ENCODE peak calls at places on chromosomes 5 and 9, in eight cellular contexts. One of them, this sample, is unnamed.
A peak's percentile ranks its signal among the peaks of the same experiment; 100 is the strongest.

GRCh38 chr5:67142816-67143215 is 53.8 kb downstream of the CD180 start:
- DNase-seq in DMS153: peak; percentile 35
- DNase-seq in heart left ventricle: no peak
- DNase-seq in nephron progenitor cell: no peak
- DNase-seq in NCI-H1105: no peak
- DNase-seq in CD4-positive, CD25-positive, alpha-beta regulatory T cell: no peak
- DNase-seq in activated CD8-positive, alpha-beta T cell treated with anti-CD3 and anti-CD28 coated beads, Interleukin-2, amount 10 ng/mL, durations not matched to agents 7 days and 5 days: no peak
- DNase-seq in T-helper 1 cell: no peak
- DNase-seq in this sample: no peak

GRCh38 chr9:79765466-79765865 is 193.7 kb downstream of the TLE4 start:
- DNase-seq in DMS153: no peak
- DNase-seq in heart left ventricle: no peak
- DNase-seq in nephron progenitor cell: no peak
- DNase-seq in NCI-H1105: no peak
- DNase-seq in CD4-positive, CD25-positive, alpha-beta regulatory T cell: no peak
- DNase-seq in activated CD8-positive, alpha-beta T cell treated with anti-CD3 and anti-CD28 coated beads, Interleukin-2, amount 10 ng/mL, durations not matched to agents 7 days and 5 days: no peak
- DNase-seq in T-helper 1 cell: no peak
- DNase-seq in this sample: no peak

GRCh38 chr5:176466245-176466871 is 18.2 kb downstream of the FAF2 start:
- DNase-seq in DMS153: no peak
- DNase-seq in heart left ventricle: no peak
- DNase-seq in nephron progenitor cell: no peak
- DNase-seq in NCI-H1105: no peak
- DNase-seq in CD4-positive, CD25-positive, alpha-beta regulatory T cell: no peak
- DNase-seq in activated CD8-positive, alpha-beta T cell treated with anti-CD3 and anti-CD28 coated beads, Interleukin-2, amount 10 ng/mL, durations not matched to agents 7 days and 5 days: no peak
- DNase-seq in T-helper 1 cell: no peak
- DNase-seq in this sample: peak; percentile 86

GRCh38 chr5:173329370-173330150 is 1.3 kb upstream of the STC2 start:
- DNase-seq in DMS153: no peak
- DNase-seq in heart left ventricle: no peak
- DNase-seq in nephron progenitor cell: peak; percentile 71
- DNase-seq in NCI-H1105: peak; percentile 28
- DNase-seq in CD4-positive, CD25-positive, alpha-beta regulatory T cell: no peak
- DNase-seq in activated CD8-positive, alpha-beta T cell treated with anti-CD3 and anti-CD28 coated beads, Interleukin-2, amount 10 ng/mL, durations not matched to agents 7 days and 5 days: peak; percentile 77
- DNase-seq in T-helper 1 cell: peak; percentile 75
- DNase-seq in this sample: peak; percentile 78

GRCh38 chr5:143986567-143987242 is 174.7 kb downstream of the HMHB1 start:
- DNase-seq in DMS153: no peak
- DNase-seq in heart left ventricle: no peak
- DNase-seq in nephron progenitor cell: no peak
- DNase-seq in NCI-H1105: no peak
- DNase-seq in CD4-positive, CD25-positive, alpha-beta regulatory T cell: no peak
- DNase-seq in activated CD8-positive, alpha-beta T cell treated with anti-CD3 and anti-CD28 coated beads, Interleukin-2, amount 10 ng/mL, durations not matched to agents 7 days and 5 days: no peak
- DNase-seq in T-helper 1 cell: no peak
- DNase-seq in this sample: peak; percentile 76

GRCh38 chr5:42592401-42592800 is 164.2 kb upstream of the CCDC152 start:
- DNase-seq in DMS153: no peak
- DNase-seq in heart left ventricle: no peak
- DNase-seq in nephron progenitor cell: no peak
- DNase-seq in NCI-H1105: no peak
- DNase-seq in CD4-positive, CD25-positive, alpha-beta regulatory T cell: no peak
- DNase-seq in activated CD8-positive, alpha-beta T cell treated with anti-CD3 and anti-CD28 coated beads, Interleukin-2, amount 10 ng/mL, durations not matched to agents 7 days and 5 days: no peak
- DNase-seq in T-helper 1 cell: no peak
- DNase-seq in this sample: no peak

GRCh38 chr9:107606149-107606790 is 116.7 kb upstream of the KLF4 start:
- DNase-seq in DMS153: no peak
- DNase-seq in heart left ventricle: no peak
- DNase-seq in nephron progenitor cell: no peak
- DNase-seq in NCI-H1105: no peak
- DNase-seq in CD4-positive, CD25-positive, alpha-beta regulatory T cell: no peak
- DNase-seq in activated CD8-positive, alpha-beta T cell treated with anti-CD3 and anti-CD28 coated beads, Interleukin-2, amount 10 ng/mL, durations not matched to agents 7 days and 5 days: no peak
- DNase-seq in T-helper 1 cell: no peak
- DNase-seq in this sample: no peak

GRCh38 chr5:73388371-73388684 is 60.2 kb downstream of the FOXD1 start:
- DNase-seq in DMS153: no peak
- DNase-seq in heart left ventricle: no peak
- DNase-seq in nephron progenitor cell: no peak
- DNase-seq in NCI-H1105: no peak
- DNase-seq in CD4-positive, CD25-positive, alpha-beta regulatory T cell: no peak
- DNase-seq in activated CD8-positive, alpha-beta T cell treated with anti-CD3 and anti-CD28 coated beads, Interleukin-2, amount 10 ng/mL, durations not matched to agents 7 days and 5 days: no peak
- DNase-seq in T-helper 1 cell: no peak
- DNase-seq in this sample: no peak

GRCh38 chr5:146340260-146341081 is 1.8 kb downstream of the POU4F3 start:
- DNase-seq in DMS153: no peak
- DNase-seq in heart left ventricle: peak; percentile 55
- DNase-seq in nephron progenitor cell: peak; percentile 92
- DNase-seq in NCI-H1105: no peak
- DNase-seq in CD4-positive, CD25-positive, alpha-beta regulatory T cell: peak; percentile 10
- DNase-seq in activated CD8-positive, alpha-beta T cell treated with anti-CD3 and anti-CD28 coated beads, Interleukin-2, amount 10 ng/mL, durations not matched to agents 7 days and 5 days: peak; percentile 70
- DNase-seq in T-helper 1 cell: peak; percentile 23
- DNase-seq in this sample: peak; percentile 87

GRCh38 chr9:77402286-77402685 is 225.0 kb downstream of the VPS13A start:
- DNase-seq in DMS153: no peak
- DNase-seq in heart left ventricle: no peak
- DNase-seq in nephron progenitor cell: no peak
- DNase-seq in NCI-H1105: no peak
- DNase-seq in CD4-positive, CD25-positive, alpha-beta regulatory T cell: no peak
- DNase-seq in activated CD8-positive, alpha-beta T cell treated with anti-CD3 and anti-CD28 coated beads, Interleukin-2, amount 10 ng/mL, durations not matched to agents 7 days and 5 days: no peak
- DNase-seq in T-helper 1 cell: no peak
- DNase-seq in this sample: peak; percentile 54

GRCh38 chr5:179401-179800 is 11.9 kb upstream of the LRRC14B start:
- DNase-seq in DMS153: no peak
- DNase-seq in heart left ventricle: no peak
- DNase-seq in nephron progenitor cell: no peak
- DNase-seq in NCI-H1105: no peak
- DNase-seq in CD4-positive, CD25-positive, alpha-beta regulatory T cell: no peak
- DNase-seq in activated CD8-positive, alpha-beta T cell treated with anti-CD3 and anti-CD28 coated beads, Interleukin-2, amount 10 ng/mL, durations not matched to agents 7 days and 5 days: no peak
- DNase-seq in T-helper 1 cell: no peak
- DNase-seq in this sample: no peak

GRCh38 chr9:106675780-106676179 is 187.2 kb upstream of the ZNF462 start:
- DNase-seq in DMS153: no peak
- DNase-seq in heart left ventricle: peak; percentile 40
- DNase-seq in nephron progenitor cell: no peak
- DNase-seq in NCI-H1105: no peak
- DNase-seq in CD4-positive, CD25-positive, alpha-beta regulatory T cell: no peak
- DNase-seq in activated CD8-positive, alpha-beta T cell treated with anti-CD3 and anti-CD28 coated beads, Interleukin-2, amount 10 ng/mL, durations not matched to agents 7 days and 5 days: no peak
- DNase-seq in T-helper 1 cell: no peak
- DNase-seq in this sample: no peak

GRCh38 chr5:60382761-60383160 is 317.2 kb downstream of the DEPDC1B start:
- DNase-seq in DMS153: no peak
- DNase-seq in heart left ventricle: no peak
- DNase-seq in nephron progenitor cell: no peak
- DNase-seq in NCI-H1105: no peak
- DNase-seq in CD4-positive, CD25-positive, alpha-beta regulatory T cell: no peak
- DNase-seq in activated CD8-positive, alpha-beta T cell treated with anti-CD3 and anti-CD28 coated beads, Interleukin-2, amount 10 ng/mL, durations not matched to agents 7 days and 5 days: no peak
- DNase-seq in T-helper 1 cell: no peak
- DNase-seq in this sample: peak; percentile 69

GRCh38 chr5:175517824-175518450 is 39.6 kb downstream of the SFXN1 start:
- DNase-seq in DMS153: no peak
- DNase-seq in heart left ventricle: no peak
- DNase-seq in nephron progenitor cell: no peak
- DNase-seq in NCI-H1105: no peak
- DNase-seq in CD4-positive, CD25-positive, alpha-beta regulatory T cell: no peak
- DNase-seq in activated CD8-positive, alpha-beta T cell treated with anti-CD3 and anti-CD28 coated beads, Interleukin-2, amount 10 ng/mL, durations not matched to agents 7 days and 5 days: peak; percentile 71
- DNase-seq in T-helper 1 cell: peak; percentile 79
- DNase-seq in this sample: peak; percentile 48

GRCh38 chr9:16718952-16719351 is 151.5 kb downstream of the BNC2 start:
- DNase-seq in DMS153: no peak
- DNase-seq in heart left ventricle: no peak
- DNase-seq in nephron progenitor cell: no peak
- DNase-seq in NCI-H1105: no peak
- DNase-seq in CD4-positive, CD25-positive, alpha-beta regulatory T cell: no peak
- DNase-seq in activated CD8-positive, alpha-beta T cell treated with anti-CD3 and anti-CD28 coated beads, Interleukin-2, amount 10 ng/mL, durations not matched to agents 7 days and 5 days: no peak
- DNase-seq in T-helper 1 cell: no peak
- DNase-seq in this sample: no peak

GRCh38 chr9:32579706-32580331 is 6.9 kb upstream of the NDUFB6 start:
- DNase-seq in DMS153: peak; percentile 22
- DNase-seq in heart left ventricle: peak; percentile 41
- DNase-seq in nephron progenitor cell: peak; percentile 84
- DNase-seq in NCI-H1105: peak; percentile 46
- DNase-seq in CD4-positive, CD25-positive, alpha-beta regulatory T cell: peak; percentile 77
- DNase-seq in activated CD8-positive, alpha-beta T cell treated with anti-CD3 and anti-CD28 coated beads, Interleukin-2, amount 10 ng/mL, durations not matched to agents 7 days and 5 days: peak; percentile 83
- DNase-seq in T-helper 1 cell: peak; percentile 47
- DNase-seq in this sample: peak; percentile 84

GRCh38 chr5:176612008-176612407 is 2.1 kb upstream of the GPRIN1 start:
- DNase-seq in DMS153: no peak
- DNase-seq in heart left ventricle: no peak
- DNase-seq in nephron progenitor cell: no peak
- DNase-seq in NCI-H1105: no peak
- DNase-seq in CD4-positive, CD25-positive, alpha-beta regulatory T cell: no peak
- DNase-seq in activated CD8-positive, alpha-beta T cell treated with anti-CD3 and anti-CD28 coated beads, Interleukin-2, amount 10 ng/mL, durations not matched to agents 7 days and 5 days: no peak
- DNase-seq in T-helper 1 cell: no peak
- DNase-seq in this sample: no peak

GRCh38 chr5:127925916-127926315 is 157.7 kb upstream of the SLC12A2 start:
- DNase-seq in DMS153: no peak
- DNase-seq in heart left ventricle: no peak
- DNase-seq in nephron progenitor cell: no peak
- DNase-seq in NCI-H1105: no peak
- DNase-seq in CD4-positive, CD25-positive, alpha-beta regulatory T cell: no peak
- DNase-seq in activated CD8-positive, alpha-beta T cell treated with anti-CD3 and anti-CD28 coated beads, Interleukin-2, amount 10 ng/mL, durations not matched to agents 7 days and 5 days: no peak
- DNase-seq in T-helper 1 cell: no peak
- DNase-seq in this sample: no peak

GRCh38 chr5:16784843-16785791 is 151.0 kb downstream of the MYO10 start:
- DNase-seq in DMS153: no peak
- DNase-seq in heart left ventricle: no peak
- DNase-seq in nephron progenitor cell: no peak
- DNase-seq in NCI-H1105: no peak
- DNase-seq in CD4-positive, CD25-positive, alpha-beta regulatory T cell: no peak
- DNase-seq in activated CD8-positive, alpha-beta T cell treated with anti-CD3 and anti-CD28 coated beads, Interleukin-2, amount 10 ng/mL, durations not matched to agents 7 days and 5 days: no peak
- DNase-seq in T-helper 1 cell: peak; percentile 70
- DNase-seq in this sample: no peak

GRCh38 chr5:140174014-140174413 is 974 bp upstream of the CYSTM1 start:
- DNase-seq in DMS153: no peak
- DNase-seq in heart left ventricle: no peak
- DNase-seq in nephron progenitor cell: no peak
- DNase-seq in NCI-H1105: no peak
- DNase-seq in CD4-positive, CD25-positive, alpha-beta regulatory T cell: no peak
- DNase-seq in activated CD8-positive, alpha-beta T cell treated with anti-CD3 and anti-CD28 coated beads, Interleukin-2, amount 10 ng/mL, durations not matched to agents 7 days and 5 days: no peak
- DNase-seq in T-helper 1 cell: no peak
- DNase-seq in this sample: no peak

GRCh38 chr5:147558131-147558730 is 48.4 kb upstream of the DPYSL3 start:
- DNase-seq in DMS153: no peak
- DNase-seq in heart left ventricle: no peak
- DNase-seq in nephron progenitor cell: no peak
- DNase-seq in NCI-H1105: no peak
- DNase-seq in CD4-positive, CD25-positive, alpha-beta regulatory T cell: no peak
- DNase-seq in activated CD8-positive, alpha-beta T cell treated with anti-CD3 and anti-CD28 coated beads, Interleukin-2, amount 10 ng/mL, durations not matched to agents 7 days and 5 days: no peak
- DNase-seq in T-helper 1 cell: no peak
- DNase-seq in this sample: peak; percentile 67

GRCh38 chr9:88651682-88652633 is 117.0 kb downstream of the NXNL2 start:
- DNase-seq in DMS153: no peak
- DNase-seq in heart left ventricle: peak; percentile 79
- DNase-seq in nephron progenitor cell: no peak
- DNase-seq in NCI-H1105: no peak
- DNase-seq in CD4-positive, CD25-positive, alpha-beta regulatory T cell: no peak
- DNase-seq in activated CD8-positive, alpha-beta T cell treated with anti-CD3 and anti-CD28 coated beads, Interleukin-2, amount 10 ng/mL, durations not matched to agents 7 days and 5 days: no peak
- DNase-seq in T-helper 1 cell: no peak
- DNase-seq in this sample: peak; percentile 98

GRCh38 chr9:37026936-37027581 is 7.0 kb downstream of the PAX5 start:
- DNase-seq in DMS153: no peak
- DNase-seq in heart left ventricle: no peak
- DNase-seq in nephron progenitor cell: no peak
- DNase-seq in NCI-H1105: no peak
- DNase-seq in CD4-positive, CD25-positive, alpha-beta regulatory T cell: no peak
- DNase-seq in activated CD8-positive, alpha-beta T cell treated with anti-CD3 and anti-CD28 coated beads, Interleukin-2, amount 10 ng/mL, durations not matched to agents 7 days and 5 days: no peak
- DNase-seq in T-helper 1 cell: no peak
- DNase-seq in this sample: no peak

GRCh38 chr9:6783753-6784152 is 26.0 kb downstream of the KDM4C start:
- DNase-seq in DMS153: no peak
- DNase-seq in heart left ventricle: no peak
- DNase-seq in nephron progenitor cell: no peak
- DNase-seq in NCI-H1105: no peak
- DNase-seq in CD4-positive, CD25-positive, alpha-beta regulatory T cell: no peak
- DNase-seq in activated CD8-positive, alpha-beta T cell treated with anti-CD3 and anti-CD28 coated beads, Interleukin-2, amount 10 ng/mL, durations not matched to agents 7 days and 5 days: no peak
- DNase-seq in T-helper 1 cell: no peak
- DNase-seq in this sample: no peak

GRCh38 chr9:90724112-90724511 is 77.5 kb upstream of the SYK start:
- DNase-seq in DMS153: no peak
- DNase-seq in heart left ventricle: no peak
- DNase-seq in nephron progenitor cell: no peak
- DNase-seq in NCI-H1105: no peak
- DNase-seq in CD4-positive, CD25-positive, alpha-beta regulatory T cell: no peak
- DNase-seq in activated CD8-positive, alpha-beta T cell treated with anti-CD3 and anti-CD28 coated beads, Interleukin-2, amount 10 ng/mL, durations not matched to agents 7 days and 5 days: no peak
- DNase-seq in T-helper 1 cell: no peak
- DNase-seq in this sample: no peak

GRCh38 chr5:172770675-172771438 is at the start of gene DUSP1:
- DNase-seq in DMS153: peak; percentile 81
- DNase-seq in heart left ventricle: peak; percentile 100
- DNase-seq in nephron progenitor cell: peak; percentile 99
- DNase-seq in NCI-H1105: peak; percentile 82
- DNase-seq in CD4-positive, CD25-positive, alpha-beta regulatory T cell: peak; percentile 97
- DNase-seq in activated CD8-positive, alpha-beta T cell treated with anti-CD3 and anti-CD28 coated beads, Interleukin-2, amount 10 ng/mL, durations not matched to agents 7 days and 5 days: peak; percentile 98
- DNase-seq in T-helper 1 cell: peak; percentile 95
- DNase-seq in this sample: peak; percentile 99

GRCh38 chr9:120513825-120514598 is 66.0 kb downstream of the CDK5RAP2 start:
- DNase-seq in DMS153: no peak
- DNase-seq in heart left ventricle: no peak
- DNase-seq in nephron progenitor cell: no peak
- DNase-seq in NCI-H1105: no peak
- DNase-seq in CD4-positive, CD25-positive, alpha-beta regulatory T cell: no peak
- DNase-seq in activated CD8-positive, alpha-beta T cell treated with anti-CD3 and anti-CD28 coated beads, Interleukin-2, amount 10 ng/mL, durations not matched to agents 7 days and 5 days: no peak
- DNase-seq in T-helper 1 cell: no peak
- DNase-seq in this sample: no peak

GRCh38 chr5:39381376-39381775 is 17.1 kb upstream of the C9 start:
- DNase-seq in DMS153: no peak
- DNase-seq in heart left ventricle: no peak
- DNase-seq in nephron progenitor cell: no peak
- DNase-seq in NCI-H1105: no peak
- DNase-seq in CD4-positive, CD25-positive, alpha-beta regulatory T cell: no peak
- DNase-seq in activated CD8-positive, alpha-beta T cell treated with anti-CD3 and anti-CD28 coated beads, Interleukin-2, amount 10 ng/mL, durations not matched to agents 7 days and 5 days: no peak
- DNase-seq in T-helper 1 cell: no peak
- DNase-seq in this sample: no peak

GRCh38 chr5:176596689-176597416 is 13.1 kb downstream of the GPRIN1 start:
- DNase-seq in DMS153: no peak
- DNase-seq in heart left ventricle: no peak
- DNase-seq in nephron progenitor cell: peak; percentile 48
- DNase-seq in NCI-H1105: no peak
- DNase-seq in CD4-positive, CD25-positive, alpha-beta regulatory T cell: peak; percentile 69
- DNase-seq in activated CD8-positive, alpha-beta T cell treated with anti-CD3 and anti-CD28 coated beads, Interleukin-2, amount 10 ng/mL, durations not matched to agents 7 days and 5 days: peak; percentile 69
- DNase-seq in T-helper 1 cell: peak; percentile 66
- DNase-seq in this sample: no peak

GRCh38 chr5:155089649-155090048 is 76.1 kb downstream of the KIF4B start:
- DNase-seq in DMS153: no peak
- DNase-seq in heart left ventricle: no peak
- DNase-seq in nephron progenitor cell: no peak
- DNase-seq in NCI-H1105: no peak
- DNase-seq in CD4-positive, CD25-positive, alpha-beta regulatory T cell: no peak
- DNase-seq in activated CD8-positive, alpha-beta T cell treated with anti-CD3 and anti-CD28 coated beads, Interleukin-2, amount 10 ng/mL, durations not matched to agents 7 days and 5 days: no peak
- DNase-seq in T-helper 1 cell: no peak
- DNase-seq in this sample: peak; percentile 12